ENCODE peak calls at places on chromosomes 3 and 15, in four cellular contexts. G, E, F and X are unnamed samples.

GRCh38 chr3:197913981-197914380 is 36.0 kb upstream of the RPL35A start:
- DNase-seq in G (no peak), E (no peak), F (no peak), X (no peak)

GRCh38 chr15:99485992-99486370 is 79.8 kb upstream of the MEF2A start:
- DNase-seq in G (no peak), E (no peak), F (no peak), X (no peak)

GRCh38 chr3:104437891-104438290 is 928.8 kb upstream of the ALCAM start:
- DNase-seq in G (no peak), E (no peak), F (peak), X (peak)

GRCh38 chr15:38065721-38066120 is 131.3 kb downstream of the TMCO5A start:
- DNase-seq in G (no peak), E (no peak), F (no peak), X (no peak)

GRCh38 chr3:59709702-59710555 is 660.1 kb upstream of the CFAP20DC start:
- DNase-seq in G (no peak), E (no peak), F (no peak), X (no peak)

GRCh38 chr3:120908030-120908802 is at the start of gene STXBP5L:
- DNase-seq in G (no peak), E (no peak), F (peak), X (peak)

GRCh38 chr15:25739687-25740121 is 123.4 kb downstream of the ATP10A start:
- DNase-seq in G (peak), E (peak), F (no peak), X (peak)

GRCh38 chr3:100107227-100107626 is 7.1 kb downstream of the FILIP1L start:
- DNase-seq in G (no peak), E (no peak), F (peak), X (peak)

GRCh38 chr3:143084856-143085731 is 34.5 kb upstream of the CHST2 start:
- DNase-seq in G (no peak), E (no peak), F (peak), X (peak)

GRCh38 chr15:58247803-58248503 is 109.8 kb downstream of the AQP9 start:
- DNase-seq in G (no peak), E (no peak), F (no peak), X (no peak)

GRCh38 chr3:187950671-187951070 is 203.3 kb upstream of the LPP start:
- DNase-seq in G (no peak), E (no peak), F (no peak), X (no peak)

GRCh38 chr15:64046347-64047153 is at the start of gene DAPK2:
- DNase-seq in G (peak), E (peak), F (peak), X (peak)

GRCh38 chr15:75198560-75199346 is 2.9 kb upstream of the C15orf39 start:
- DNase-seq in G (no peak), E (no peak), F (peak), X (peak)

GRCh38 chr3:39148116-39149058 is 5.0 kb downstream of the CSRNP1 start:
- DNase-seq in G (no peak), E (no peak), F (peak), X (peak)

GRCh38 chr3:38360345-38360744 is 13.8 kb downstream of the XYLB start:
- DNase-seq in G (no peak), E (no peak), F (no peak), X (no peak)

GRCh38 chr3:185724761-185725160 is 100.1 kb downstream of the IGF2BP2 start:
- DNase-seq in G (no peak), E (no peak), F (peak), X (peak)

GRCh38 chr15:99618941-99619411 is 53.2 kb downstream of the MEF2A start:
- DNase-seq in G (no peak), E (no peak), F (no peak), X (no peak)

GRCh38 chr3:128878556-128879124 is 780 bp upstream of the ACAD9 start:
- DNase-seq in G (no peak), E (no peak), F (peak), X (peak)

GRCh38 chr3:104604326-104605010 is 762.2 kb upstream of the ALCAM start:
- DNase-seq in G (no peak), E (no peak), F (peak), X (peak)

GRCh38 chr15:32855942-32856341 is 138.1 kb downstream of the GREM1 start:
- DNase-seq in G (no peak), E (no peak), F (peak), X (peak)

GRCh38 chr15:29136815-29137214 is 132.8 kb downstream of the NSMCE3 start:
- DNase-seq in G (no peak), E (no peak), F (no peak), X (no peak)